ENCODE peak calls at places on chromosomes 12 and 14, in four cellular contexts. B, Y, A and V are unnamed samples.
A peak's percentile ranks its signal among the peaks of the same experiment; 100 is the strongest.

GRCh38 chr12:71838231-71838630 is 1.3 kb upstream of the TBC1D15 start:
- DNase-seq in B (no peak), Y (no peak), A (no peak), V (no peak)

GRCh38 chr12:106281056-106281782 is 21.3 kb upstream of the TCP11L2 start:
- DNase-seq in B (no peak), Y (no peak), A (no peak), V (no peak)

GRCh38 chr14:93525691-93526451 is 95.1 kb downstream of the UNC79 start:
- DNase-seq in B (no peak), Y (no peak), A (no peak), V (no peak)

GRCh38 chr14:40599726-40600125 is 1007.0 kb upstream of the LRFN5 start:
- DNase-seq in B (no peak), Y (no peak), A (no peak), V (no peak)

GRCh38 chr12:116539905-116540482 is 19.2 kb upstream of the MAP1LC3B2 start:
- DNase-seq in B (peak; percentile 36), Y (peak; percentile 68), A (peak; percentile 58), V (peak; percentile 64)

GRCh38 chr14:95048771-95049312 is 108.5 kb downstream of the DICER1 start:
- DNase-seq in B (no peak), Y (no peak), A (no peak), V (no peak)

GRCh38 chr12:121795029-121795977 is 1.8 kb upstream of the RHOF start:
- DNase-seq in B (peak; percentile 44), Y (peak; percentile 87), A (peak; percentile 83), V (peak; percentile 87)

GRCh38 chr14:104927901-104928300 is 3.2 kb downstream of the PLD4 start:
- DNase-seq in B (no peak), Y (no peak), A (no peak), V (no peak)

GRCh38 chr14:88477513-88478250 is 77.1 kb downstream of the PTPN21 start:
- DNase-seq in B (no peak), Y (no peak), A (no peak), V (peak; percentile 20)

GRCh38 chr12:107306141-107306670 is 212.9 kb upstream of the CRY1 start:
- DNase-seq in B (no peak), Y (no peak), A (no peak), V (no peak)

GRCh38 chr14:70563869-70564268 is 29.1 kb upstream of the ADAM20 start:
- DNase-seq in B (no peak), Y (no peak), A (no peak), V (no peak)

GRCh38 chr12:94676011-94676709 is 25.8 kb upstream of the TMCC3 start:
- DNase-seq in B (no peak), Y (peak; percentile 22), A (no peak), V (no peak)

GRCh38 chr12:50110762-50111416 is 1.1 kb upstream of the COX14 start:
- DNase-seq in B (no peak), Y (peak; percentile 33), A (peak; percentile 65), V (peak; percentile 58)

GRCh38 chr12:10717410-10717809 is 5.7 kb downstream of the YBX3 start:
- DNase-seq in B (no peak), Y (no peak), A (peak; percentile 35), V (peak; percentile 55)

GRCh38 chr12:48997719-48998496 is 1.3 kb downstream of the DDN start:
- DNase-seq in B (no peak), Y (no peak), A (no peak), V (peak; percentile 29)

GRCh38 chr12:123929869-123930583 is 42.6 kb downstream of the CCDC92 start:
- DNase-seq in B (no peak), Y (no peak), A (no peak), V (no peak)

GRCh38 chr12:20044836-20045235 is 323.5 kb upstream of the PDE3A start:
- DNase-seq in B (no peak), Y (no peak), A (peak; percentile 46), V (no peak)

GRCh38 chr14:64942531-64943111 is at the start of gene GPX2:
- DNase-seq in B (no peak), Y (no peak), A (no peak), V (no peak)

GRCh38 chr14:68468437-68469207 is 324.2 kb downstream of the ZFP36L1 start:
- DNase-seq in B (no peak), Y (no peak), A (peak; percentile 92), V (peak; percentile 70)